ENCODE peak calls at places on chromosomes 4 and X, in four cellular contexts. One of them, this sample, is unnamed.

GRCh38 chr4:122854444-122854843 is 27.8 kb downstream of the FGF2 start:
- DNase-seq in fibroblast of the aortic adventitia: peak; percentile 58
- DNase-seq in lower leg skin: no peak
- DNase-seq in adrenal gland: no peak
- DNase-seq in this sample: no peak

GRCh38 chr4:139436122-139436521 is 17.8 kb upstream of the RAB33B start:
- DNase-seq in fibroblast of the aortic adventitia: no peak
- DNase-seq in adrenal gland: no peak
- DNase-seq in lower leg skin: no peak
- DNase-seq in this sample: no peak

GRCh38 chr4:140755811-140756291 is 334 bp downstream of the TBC1D9 start:
- DNase-seq in fibroblast of the aortic adventitia: peak; percentile 37
- DNase-seq in lower leg skin: no peak
- DNase-seq in adrenal gland: peak; percentile 71
- DNase-seq in this sample: peak; percentile 55

GRCh38 chrX:68488657-68489056 is 10.2 kb upstream of the YIPF6 start:
- DNase-seq in lower leg skin: no peak
- DNase-seq in adrenal gland: no peak
- DNase-seq in fibroblast of the aortic adventitia: no peak
- DNase-seq in this sample: no peak

GRCh38 chr4:171812377-171813194 is 618 bp upstream of the GALNTL6 start:
- DNase-seq in lower leg skin: no peak
- DNase-seq in fibroblast of the aortic adventitia: no peak
- DNase-seq in adrenal gland: no peak
- DNase-seq in this sample: peak; percentile 6

GRCh38 chrX:96183843-96184242 is 500.8 kb upstream of the DIAPH2 start:
- DNase-seq in adrenal gland: no peak
- DNase-seq in fibroblast of the aortic adventitia: peak; percentile 19
- DNase-seq in lower leg skin: no peak
- DNase-seq in this sample: peak; percentile 15

GRCh38 chrX:10744011-10744410 is 123.6 kb upstream of the MID1 start:
- DNase-seq in adrenal gland: peak; percentile 49
- DNase-seq in lower leg skin: no peak
- DNase-seq in fibroblast of the aortic adventitia: no peak
- DNase-seq in this sample: no peak

GRCh38 chr4:113645771-113646455 is 115.6 kb downstream of the CAMK2D start:
- DNase-seq in fibroblast of the aortic adventitia: peak; percentile 91
- DNase-seq in lower leg skin: no peak
- DNase-seq in adrenal gland: peak; percentile 56
- DNase-seq in this sample: peak; percentile 50

GRCh38 chr4:66216252-66216651 is 546.0 kb upstream of the EPHA5 start:
- DNase-seq in fibroblast of the aortic adventitia: no peak
- DNase-seq in lower leg skin: no peak
- DNase-seq in adrenal gland: no peak
- DNase-seq in this sample: no peak

GRCh38 chrX:141468940-141469339 is 115.6 kb downstream of the SPANXA1 start:
- DNase-seq in lower leg skin: no peak
- DNase-seq in adrenal gland: no peak
- DNase-seq in fibroblast of the aortic adventitia: peak; percentile 81
- DNase-seq in this sample: peak; percentile 22

GRCh38 chrX:108464604-108465003 is 25.0 kb downstream of the COL4A5 start:
- DNase-seq in lower leg skin: no peak
- DNase-seq in fibroblast of the aortic adventitia: peak; percentile 33
- DNase-seq in adrenal gland: no peak
- DNase-seq in this sample: peak; percentile 50

DNA sequence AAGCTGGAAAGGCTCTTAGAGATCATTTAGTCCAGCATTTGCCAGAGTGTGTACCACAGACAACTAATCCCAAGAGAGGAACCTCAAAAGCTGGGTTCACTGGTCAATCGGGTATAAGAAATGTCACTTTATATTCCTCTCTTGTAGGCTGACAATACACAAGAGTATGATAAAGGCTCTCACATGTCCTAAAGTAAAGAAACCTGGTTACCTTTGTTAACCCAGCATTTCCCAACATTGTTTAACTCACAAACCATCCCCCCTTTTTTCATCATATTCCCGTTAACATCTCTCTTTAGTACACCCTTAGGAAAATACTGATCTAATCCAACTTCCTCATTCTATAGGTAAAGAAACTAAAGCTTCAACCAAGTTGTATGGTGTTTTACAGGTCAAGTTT is 74.4 kb downstream of the MBNL3 start:
- DNase-seq in fibroblast of the aortic adventitia: no peak
- DNase-seq in lower leg skin: no peak
- DNase-seq in adrenal gland: no peak
- DNase-seq in this sample: no peak
- H3K4me3 ChIP-seq in fibroblast of the aortic adventitia: no peak overlapping the region
- H3K4me3 ChIP-seq in lower leg skin: no peak overlapping the region
- H3K4me3 ChIP-seq in adrenal gland: no peak overlapping the region
- H3K4me3 ChIP-seq in this sample: no peak overlapping the region

GRCh38 chrX:57821703-57822375 is 88.4 kb downstream of the ZXDA start:
- DNase-seq in lower leg skin: peak; percentile 30
- DNase-seq in fibroblast of the aortic adventitia: peak; percentile 78
- DNase-seq in adrenal gland: peak; percentile 60
- DNase-seq in this sample: peak; percentile 71
- TF ChIP-seq CTCF in lower leg skin: no peak
- TF ChIP-seq CTCF in fibroblast of the aortic adventitia: peak; percentile 55
- TF ChIP-seq CTCF in adrenal gland: peak; percentile 86
- TF ChIP-seq CTCF in this sample: peak; percentile 57

DNA sequence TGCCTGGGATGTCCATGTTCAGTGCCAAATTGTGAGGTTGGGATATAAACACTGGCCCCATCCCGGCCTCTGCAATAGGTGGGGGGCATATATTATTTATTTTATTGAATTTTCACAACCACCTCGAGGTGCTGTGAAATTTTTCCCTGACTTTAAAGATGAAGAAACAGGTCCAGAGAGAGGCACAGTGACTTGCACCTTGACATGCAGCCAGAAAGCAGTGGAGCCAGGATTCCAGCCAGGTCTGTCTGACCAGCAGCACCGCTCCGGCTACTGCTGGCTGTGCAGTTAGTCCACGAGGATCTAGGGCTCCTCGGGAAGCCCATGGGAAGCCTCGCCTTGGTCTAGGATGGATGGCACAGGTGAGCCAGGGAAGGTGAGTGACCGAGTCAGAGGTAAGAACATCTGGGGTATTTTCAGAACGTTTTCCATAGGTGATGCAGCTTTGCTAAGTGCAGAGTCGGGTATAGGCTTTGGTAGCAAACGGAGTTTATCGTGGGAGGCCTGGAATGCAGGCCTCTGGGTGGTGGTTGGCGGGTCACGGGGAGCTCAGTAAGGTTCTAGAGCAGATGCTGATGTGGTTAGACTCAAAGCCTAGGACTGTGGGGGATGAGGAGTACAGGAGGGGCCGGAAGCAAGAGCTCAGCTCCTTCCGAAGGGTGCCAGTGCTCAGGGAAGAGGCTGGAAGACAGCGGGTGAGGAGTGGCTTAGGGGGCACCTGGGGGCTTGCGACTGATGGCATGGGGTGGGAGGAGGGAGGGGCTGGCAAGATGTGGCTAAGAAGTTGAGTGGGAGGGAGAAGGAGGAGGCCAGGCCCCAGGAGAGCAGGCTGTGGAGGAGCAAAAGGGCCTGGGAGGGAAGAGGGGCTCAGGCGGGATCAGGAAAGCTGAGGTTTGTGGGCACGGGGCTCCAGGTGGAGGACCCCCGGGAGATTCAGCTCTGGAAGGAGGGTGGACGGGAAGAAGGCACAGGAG is 107.7 kb upstream of the LRPAP1 start:
- DNase-seq in adrenal gland: no peak
- DNase-seq in fibroblast of the aortic adventitia: no peak
- DNase-seq in lower leg skin: no peak
- DNase-seq in this sample: no peak
- H3K4me3 ChIP-seq in adrenal gland: no peak overlapping the region
- H3K4me3 ChIP-seq in fibroblast of the aortic adventitia: no peak overlapping the region
- H3K4me3 ChIP-seq in lower leg skin: no peak overlapping the region
- H3K4me3 ChIP-seq in this sample: no peak overlapping the region

DNA sequence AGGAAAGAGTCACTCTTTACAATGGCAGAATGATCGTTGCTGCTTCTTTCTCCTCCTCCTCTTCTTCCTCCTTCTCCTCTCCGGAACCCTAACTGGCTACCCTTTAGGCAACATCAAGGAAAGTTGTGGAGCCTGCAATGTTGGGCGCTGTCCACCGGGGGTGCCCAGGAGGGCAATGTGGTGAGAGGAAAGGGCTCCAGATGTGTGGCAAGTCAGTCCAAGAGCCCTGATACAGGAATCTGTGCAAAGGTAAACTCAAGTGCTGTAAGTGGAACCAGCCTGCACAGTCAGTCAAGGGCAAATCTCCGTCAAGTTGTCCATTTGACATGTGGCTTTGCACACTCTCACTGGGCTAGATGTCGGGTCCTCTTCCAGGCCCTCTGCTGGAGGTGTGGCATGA is 2.8 kb downstream of the RTL5 start:
- DNase-seq in adrenal gland: no peak
- DNase-seq in lower leg skin: no peak
- DNase-seq in fibroblast of the aortic adventitia: no peak
- DNase-seq in this sample: peak; percentile 19
- TF ChIP-seq CTCF in adrenal gland: peak; percentile 28
- TF ChIP-seq CTCF in lower leg skin: no peak
- TF ChIP-seq CTCF in fibroblast of the aortic adventitia: peak; percentile 46
- TF ChIP-seq CTCF in this sample: peak; percentile 48